ENCODE peak calls at places on chromosomes 3 and 15, in four cellular contexts. C is HCT116, Q is HepG2, E is K562. N is an unnamed sample.

GRCh38 chr3:65411367-65411766 is 627.4 kb downstream of the MAGI1 start:
- DNase-seq in E (no peak), Q (no peak), C (no peak), N (no peak)

GRCh38 chr3:56702487-56703315 is 19.6 kb upstream of the TASOR start:
- DNase-seq in E (peak), C (peak), Q (peak), N (peak)

GRCh38 chr3:191005790-191006189 is 143.3 kb upstream of the GMNC start:
- DNase-seq in E (no peak), Q (no peak), C (no peak), N (peak)

GRCh38 chr3:171646357-171647133 is 163.7 kb downstream of the PLD1 start:
- DNase-seq in Q (peak), C (peak), E (peak), N (peak)

GRCh38 chr3:11238057-11238456 is 34.1 kb upstream of the ATG7 start:
- DNase-seq in Q (no peak), E (no peak), C (peak), N (no peak)

GRCh38 chr15:29225534-29226224 is 43.9 kb downstream of the NSMCE3 start:
- DNase-seq in C (no peak), Q (no peak), E (no peak), N (no peak)

GRCh38 chr3:197505796-197506553 is 49.8 kb downstream of the BDH1 start:
- DNase-seq in Q (no peak), C (no peak), E (no peak), N (no peak)

GRCh38 chr15:73482184-73482583 is 39.2 kb downstream of the REC114 start:
- DNase-seq in C (no peak), E (no peak), Q (no peak), N (no peak)

GRCh38 chr15:39979606-39980005 is 45.7 kb downstream of the EIF2AK4 start:
- DNase-seq in C (no peak), E (no peak), Q (no peak), N (no peak)

GRCh38 chr3:141656771-141657170 is 81.3 kb upstream of the RNF7 start:
- DNase-seq in E (no peak), C (no peak), Q (no peak), N (no peak)

GRCh38 chr3:52891615-52892081 is 5.7 kb downstream of the STIMATE start:
- DNase-seq in C (no peak), Q (peak), E (no peak), N (no peak)

GRCh38 chr3:10551821-10552630 is 46.6 kb upstream of the ATP2B2 start:
- DNase-seq in Q (no peak), E (peak), C (peak), N (no peak)

GRCh38 chr3:181487236-181487978 is 224.3 kb upstream of the SOX2 start:
- DNase-seq in E (no peak), Q (no peak), C (no peak), N (no peak)

DNA sequence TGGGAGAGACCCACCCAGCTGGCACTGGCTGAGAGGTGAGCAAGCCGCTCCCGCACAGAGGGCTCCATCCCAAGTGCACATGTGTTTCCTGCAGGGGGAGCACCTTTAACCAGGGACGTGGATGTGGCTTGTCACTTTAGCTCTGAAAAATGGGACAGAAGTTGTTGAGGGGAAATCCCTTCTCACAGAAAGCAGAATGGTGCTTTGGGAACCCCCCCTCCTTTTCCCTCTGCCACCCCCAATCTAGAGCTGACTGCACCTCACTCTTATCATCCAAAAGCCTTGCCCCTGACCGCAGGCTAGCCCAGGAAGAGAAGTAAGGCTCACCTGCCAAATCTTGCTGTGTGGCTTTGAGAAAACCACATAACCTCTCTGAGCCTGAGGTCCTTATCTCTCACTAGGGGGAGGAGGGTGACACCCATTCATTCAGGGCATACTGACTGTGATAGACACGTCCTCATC is 77.9 kb downstream of the RPN1 start:
- DNase-seq in Q (peak), E (peak), C (peak), N (no peak)
- TF ChIP-seq YY1 in Q (no peak), E (no peak), C (no peak), N (no peak)

DNA sequence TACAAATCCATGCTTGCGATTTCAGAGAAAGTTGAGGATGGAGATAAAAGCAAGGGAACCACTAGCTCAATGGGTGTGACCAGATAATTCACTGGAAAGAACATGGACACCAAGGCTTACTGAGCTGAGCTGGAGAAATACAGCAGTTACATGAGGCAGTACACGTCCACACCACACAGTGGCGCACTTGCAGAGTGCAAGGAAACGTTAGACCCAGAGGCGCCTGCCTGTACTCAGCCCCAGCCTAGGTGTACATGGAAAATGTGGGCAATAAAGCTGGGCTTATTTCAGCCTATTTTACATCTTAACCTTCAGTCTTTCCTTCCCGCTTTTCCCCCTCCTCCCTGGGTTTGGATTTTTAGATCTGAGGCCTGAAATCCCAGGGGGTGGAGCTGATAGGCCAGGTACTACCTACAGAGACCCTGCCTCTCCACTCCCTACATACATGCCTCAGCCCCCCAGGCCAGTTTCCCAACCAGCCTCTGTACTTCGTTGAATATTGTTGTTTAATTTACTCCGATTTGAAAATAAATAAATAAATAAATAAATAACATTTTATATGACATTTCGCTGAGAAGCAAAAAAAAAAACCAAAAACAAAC is 60.1 kb downstream of the PCOLCE2 start:
- DNase-seq in E (peak), C (peak), Q (peak), N (peak)
- TF ChIP-seq YY1 in E (no peak), C (no peak), Q (peak), N (no peak)

GRCh38 chr15:80507131-80507530 is 102.9 kb downstream of the ARNT2 start:
- DNase-seq in Q (no peak), C (no peak), E (no peak), N (no peak)

GRCh38 chr15:80508783-80509182 is 104.6 kb downstream of the ARNT2 start:
- DNase-seq in Q (no peak), E (no peak), C (no peak), N (no peak)

GRCh38 chr15:80506494-80506893 is 102.3 kb downstream of the ARNT2 start:
- DNase-seq in E (no peak), C (no peak), Q (no peak), N (no peak)

GRCh38 chr15:80509800-80510199 is 105.6 kb downstream of the ARNT2 start:
- DNase-seq in C (no peak), Q (no peak), E (no peak), N (no peak)

DNA sequence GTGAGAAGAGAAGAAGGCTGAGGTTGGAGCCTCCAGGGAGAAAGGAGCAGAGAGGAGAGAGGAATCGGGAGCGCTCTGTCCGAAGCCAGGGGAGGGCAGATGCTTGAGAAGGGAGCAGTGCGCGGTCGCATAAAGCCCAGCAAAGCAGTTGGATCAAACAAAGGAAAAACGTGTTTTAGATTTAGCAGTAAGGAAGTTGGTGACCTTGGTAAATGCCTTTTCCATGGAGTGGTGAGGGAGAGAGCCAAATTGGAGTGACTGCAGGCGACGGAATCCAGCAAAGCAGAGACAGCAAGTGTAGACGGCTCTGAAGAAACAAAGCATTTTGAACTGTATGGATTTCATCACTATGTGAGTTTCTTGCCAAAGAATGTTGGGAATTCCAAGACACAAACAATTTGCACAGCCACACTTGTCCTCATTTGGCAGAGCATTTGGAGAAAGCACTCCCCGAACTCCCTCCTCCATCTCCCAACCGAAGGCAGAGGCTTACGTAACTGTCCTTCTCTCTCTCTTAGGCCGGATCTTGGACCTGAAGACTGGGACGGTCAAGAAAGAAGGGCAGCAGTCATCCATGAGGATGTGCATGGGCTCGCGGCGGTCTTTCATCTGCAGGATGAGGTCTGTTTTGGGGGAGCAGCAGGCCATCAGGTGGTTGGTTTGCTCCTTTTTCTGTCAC is 103.6 kb downstream of the ARNT2 start:
- DNase-seq in E (no peak), Q (no peak), C (no peak), N (no peak)
- TF ChIP-seq YY1 in E (no peak), Q (no peak), C (no peak), N (no peak)

DNA sequence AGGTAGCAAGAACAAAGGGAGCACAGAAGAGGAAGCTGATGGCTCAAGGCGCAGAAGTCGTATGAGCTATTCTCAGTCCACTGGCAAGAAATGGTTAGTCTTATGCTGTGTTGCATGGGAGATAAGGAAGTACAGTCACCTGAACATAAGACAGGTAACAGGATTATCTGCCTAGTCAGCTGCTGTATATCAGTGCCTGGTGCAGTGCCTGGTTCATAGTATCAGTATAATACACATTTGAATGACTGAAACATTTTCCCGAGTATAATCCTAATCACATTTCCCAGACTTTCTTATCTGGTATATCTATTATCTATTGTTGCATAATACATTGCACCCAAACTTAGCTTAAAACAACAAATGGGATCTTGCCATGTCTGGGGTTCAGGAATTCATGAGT is 302.5 kb downstream of the GABRG3 start:
- DNase-seq in E (no peak), Q (no peak), C (no peak), N (no peak)
- TF ChIP-seq YY1 in E (no peak), Q (no peak), C (no peak), N (no peak)

GRCh38 chr3:185318136-185318535 is 44.8 kb upstream of the MAP3K13 start:
- DNase-seq in C (no peak), Q (peak), E (no peak), N (no peak)
- TF ChIP-seq YY1 in C (no peak), Q (no peak), E (no peak), N (no peak)

GRCh38 chr3:143170676-143171075 is 51.1 kb downstream of the CHST2 start:
- DNase-seq in Q (no peak), E (no peak), C (no peak), N (no peak)
- TF ChIP-seq YY1 in Q (no peak), E (no peak), C (no peak), N (no peak)

GRCh38 chr3:37324752-37325407 is 150.5 kb upstream of the LRRFIP2 start:
- DNase-seq in E (no peak), C (no peak), Q (no peak), N (no peak)
- TF ChIP-seq YY1 in E (no peak), C (no peak), Q (no peak), N (no peak)

N was measured in NT2/D1.